ENCODE peak calls at places on chromosomes 13 and 19, in eight cellular contexts. V is PC-3; E is neural crest cell; G is lung; U is activated CD8-positive, alpha-beta T cell treated with anti-CD3 and anti-CD28 coated beads for 36 hours; Z is dorsolateral prefrontal cortex; S is spleen; C is natural killer cell. A is an unnamed sample.

GRCh38 chr19:15112385-15112784 is 5.2 kb downstream of the SYDE1 start:
- DNase-seq in V (peak; percentile 45), E (no peak), G (no peak), U (no peak), Z (no peak), S (no peak), C (no peak), A (no peak)

GRCh38 chr13:50345804-50346203 is 330.6 kb downstream of the KCNRG start:
- DNase-seq in V (no peak), E (no peak), G (no peak), U (no peak), Z (no peak), S (no peak), C (no peak), A (no peak)

GRCh38 chr19:33883869-33884519 is 87.3 kb downstream of the KCTD15 start:
- DNase-seq in V (peak; percentile 3), E (no peak), G (no peak), U (no peak), Z (no peak), S (peak; percentile 60), C (no peak), A (no peak)

GRCh38 chr19:55075366-55075998 is at the start of gene EPS8L1:
- DNase-seq in V (peak; percentile 85), E (no peak), G (peak; percentile 75), U (no peak), Z (no peak), S (no peak), C (no peak), A (no peak)

GRCh38 chr13:100887729-100888151 is 213.1 kb upstream of the TMTC4 start:
- DNase-seq in V (peak; percentile 52), E (no peak), G (no peak), U (no peak), Z (no peak), S (no peak), C (no peak), A (no peak)

GRCh38 chr13:80669112-80669511 is 328.2 kb upstream of the SPRY2 start:
- DNase-seq in V (no peak), E (no peak), G (no peak), U (no peak), Z (no peak), S (no peak), C (no peak), A (no peak)

GRCh38 chr13:108877300-108877699 is 247.9 kb downstream of the MYO16 start:
- DNase-seq in V (peak; percentile 51), E (no peak), G (no peak), U (no peak), Z (no peak), S (no peak), C (no peak), A (no peak)

GRCh38 chr13:33058816-33059215 is 42.6 kb downstream of the KL start:
- DNase-seq in V (no peak), E (no peak), G (no peak), U (no peak), Z (no peak), S (no peak), C (no peak), A (no peak)

GRCh38 chr13:114132419-114133121 is at the start of gene RASA3:
- DNase-seq in V (peak; percentile 73), E (peak; percentile 70), G (peak; percentile 51), U (peak; percentile 71), Z (peak; percentile 71), S (peak; percentile 94), C (peak; percentile 63), A (peak; percentile 98)

GRCh38 chr19:46351241-46352041 is 4.6 kb downstream of the PPP5C start:
- DNase-seq in V (peak; percentile 21), E (no peak), G (peak; percentile 83), U (peak; percentile 57), Z (no peak), S (no peak), C (no peak), A (no peak)

GRCh38 chr13:101026328-101026727 is 351.7 kb upstream of the TMTC4 start:
- DNase-seq in V (peak; percentile 90), E (no peak), G (no peak), U (no peak), Z (no peak), S (no peak), C (no peak), A (no peak)

GRCh38 chr13:73849292-73849691 is 284.9 kb downstream of the KLF12 start:
- DNase-seq in V (peak; percentile 33), E (no peak), G (no peak), U (peak; percentile 43), Z (no peak), S (no peak), C (no peak), A (no peak)

GRCh38 chr13:26074706-26075105 is 22.9 kb upstream of the SHISA2 start:
- DNase-seq in V (peak; percentile 24), E (no peak), G (no peak), U (no peak), Z (no peak), S (no peak), C (no peak), A (no peak)
- TF ChIP-seq CTCF in V (no peak), E (no peak), G (no peak), U (no peak), Z (no peak), S (no peak), C (no peak), A (no peak)

GRCh38 chr13:46553886-46554855 is 1.2 kb downstream of the LRCH1 start:
- DNase-seq in V (peak; percentile 78), E (peak; percentile 50), G (peak; percentile 70), U (peak; percentile 82), Z (peak; percentile 57), S (peak; percentile 93), C (peak; percentile 71), A (peak; percentile 75)
- TF ChIP-seq CTCF in V (no peak), E (peak; percentile 47), G (no peak), U (no peak), Z (no peak), S (peak; percentile 37), C (peak; percentile 24), A (no peak)

GRCh38 chr13:112531263-112531794 is 56.6 kb downstream of the TUBGCP3 start:
- DNase-seq in V (no peak), E (no peak), G (no peak), U (no peak), Z (no peak), S (no peak), C (no peak), A (no peak)
- TF ChIP-seq CTCF in V (no peak), E (no peak), G (no peak), U (no peak), Z (no peak), S (no peak), C (no peak), A (no peak)

GRCh38 chr19:29671393-29672076 is 6.3 kb downstream of the PLEKHF1 start:
- DNase-seq in V (peak; percentile 60), E (no peak), G (peak; percentile 54), U (peak; percentile 96), Z (no peak), S (peak; percentile 95), C (peak; percentile 81), A (peak; percentile 81)
- TF ChIP-seq CTCF in V (no peak), E (peak; percentile 50), G (no peak), U (peak; percentile 77), Z (no peak), S (peak; percentile 73), C (peak; percentile 77), A (peak; percentile 5)

GRCh38 chr19:49216076-49216475 is 58.5 kb downstream of the TRPM4 start:
- DNase-seq in V (peak; percentile 86), E (no peak), G (no peak), U (no peak), Z (no peak), S (peak; percentile 1), C (no peak), A (no peak)

GRCh38 chr19:49212302-49212701 is 54.7 kb downstream of the TRPM4 start:
- DNase-seq in V (peak; percentile 66), E (no peak), G (no peak), U (no peak), Z (no peak), S (no peak), C (no peak), A (no peak)

GRCh38 chr19:49210901-49211451 is 53.4 kb downstream of the TRPM4 start:
- DNase-seq in V (no peak), E (no peak), G (no peak), U (no peak), Z (no peak), S (no peak), C (no peak), A (no peak)

GRCh38 chr19:49214701-49215100 is 57.1 kb downstream of the TRPM4 start:
- DNase-seq in V (no peak), E (no peak), G (no peak), U (no peak), Z (no peak), S (peak; percentile 18), C (no peak), A (peak; percentile 59)

DNA sequence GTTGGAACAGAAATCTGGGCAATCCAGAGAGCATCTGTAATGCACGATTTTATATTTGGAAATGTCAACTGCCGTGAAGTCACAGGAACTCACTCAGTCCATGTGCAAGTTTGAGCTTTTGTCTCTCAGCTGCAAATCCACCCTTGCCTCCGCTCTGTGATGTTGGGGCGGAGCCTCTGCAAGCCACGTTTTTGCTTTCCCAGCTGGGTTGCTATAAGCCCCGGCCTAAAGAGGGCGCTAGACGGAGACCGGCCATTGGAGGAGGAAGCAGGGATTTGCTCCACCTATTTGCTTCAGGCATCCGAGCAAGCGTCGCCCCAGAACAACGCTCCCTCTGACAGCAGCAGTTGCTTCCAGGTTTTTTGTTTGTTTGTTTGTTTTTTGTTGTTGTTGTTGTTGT is 56.2 kb downstream of the TRPM4 start:
- DNase-seq in V (peak; percentile 21), E (no peak), G (no peak), U (no peak), Z (no peak), S (peak; percentile 47), C (no peak), A (no peak)
- TF ChIP-seq CTCF in V (peak; percentile 54), E (peak; percentile 27), G (no peak), U (no peak), Z (no peak), S (no peak), C (no peak), A (no peak)

DNA sequence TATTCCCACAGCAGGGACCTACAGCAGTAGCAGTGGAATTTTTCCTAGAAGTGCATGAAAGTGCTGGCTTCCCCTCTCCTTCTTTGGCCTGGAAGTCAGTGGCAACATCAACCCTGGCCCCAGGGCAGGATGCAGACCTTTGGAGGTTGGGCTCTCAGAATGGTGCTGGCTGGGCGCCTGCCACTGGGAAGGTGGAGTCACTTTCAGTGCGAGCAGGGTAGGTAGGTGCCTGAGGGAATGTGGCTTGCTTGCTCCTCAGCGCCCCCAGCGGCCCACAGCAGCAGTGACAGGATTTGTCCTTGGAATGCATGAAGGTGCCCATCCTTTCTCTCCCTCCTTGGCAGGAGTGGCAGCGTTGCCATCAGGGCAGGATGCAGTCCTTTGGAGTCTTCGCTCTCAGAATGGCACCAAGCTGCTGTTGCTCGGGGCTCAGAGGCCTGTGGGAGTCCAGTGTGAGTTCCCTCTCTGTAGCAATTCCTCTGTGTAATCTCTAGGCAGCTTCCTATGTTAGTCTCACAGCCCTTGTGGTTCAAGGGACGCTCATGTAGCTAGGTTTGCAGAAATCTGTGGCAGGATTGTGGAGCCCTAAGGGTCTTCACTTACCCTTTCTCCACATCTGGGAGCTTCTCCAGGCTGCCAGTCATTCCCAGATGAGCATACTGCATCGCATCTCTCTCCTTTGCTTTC is 354.4 kb upstream of the DACH1 start:
- DNase-seq in V (peak; percentile 59), E (peak; percentile 12), G (no peak), U (peak; percentile 5), Z (no peak), S (peak; percentile 77), C (no peak), A (peak; percentile 6)
- TF ChIP-seq CTCF in V (peak; percentile 66), E (peak; percentile 68), G (no peak), U (no peak), Z (no peak), S (peak; percentile 57), C (no peak), A (peak; percentile 33)

GRCh38 chr13:76667551-76667950 is 218.7 kb downstream of the KCTD12 start:
- DNase-seq in V (peak; percentile 27), E (no peak), G (no peak), U (peak; percentile 23), Z (no peak), S (no peak), C (no peak), A (no peak)
- TF ChIP-seq CTCF in V (peak; percentile 53), E (no peak), G (peak; percentile 21), U (no peak), Z (peak; percentile 27), S (peak; percentile 38), C (no peak), A (no peak)

A was measured in GM20000.